ENCODE peak calls at places on chromosomes 5 and 9, in seven cellular contexts. One of them, this sample, is unnamed.

GRCh38 chr9:101737705-101738565 is 512 bp downstream of the GRIN3A start:
- DNase-seq in PC-3: no peak
- DNase-seq in GM23338: peak; percentile 67
- DNase-seq in GM23248: peak; percentile 27
- DNase-seq in PC-9: no peak
- DNase-seq in HCT116: no peak
- DNase-seq in MM.1S: no peak
- DNase-seq in this sample: no peak

GRCh38 chr5:145937432-145938250 is 1.3 kb downstream of the SH3RF2 start:
- DNase-seq in PC-3: peak; percentile 82
- DNase-seq in GM23338: peak; percentile 40
- DNase-seq in GM23248: peak; percentile 23
- DNase-seq in PC-9: peak; percentile 54
- DNase-seq in HCT116: peak; percentile 78
- DNase-seq in MM.1S: no peak
- DNase-seq in this sample: no peak

GRCh38 chr9:37324691-37325490 is 97.6 kb upstream of the GRHPR start:
- DNase-seq in PC-3: no peak
- DNase-seq in GM23338: peak; percentile 13
- DNase-seq in GM23248: no peak
- DNase-seq in PC-9: no peak
- DNase-seq in HCT116: no peak
- DNase-seq in MM.1S: no peak
- DNase-seq in this sample: peak; percentile 97

GRCh38 chr5:74624931-74625505 is 15.5 kb downstream of the ENC1 start:
- DNase-seq in PC-3: no peak
- DNase-seq in GM23338: no peak
- DNase-seq in GM23248: no peak
- DNase-seq in PC-9: no peak
- DNase-seq in HCT116: no peak
- DNase-seq in MM.1S: no peak
- DNase-seq in this sample: no peak

GRCh38 chr5:111135946-111136345 is 43.8 kb downstream of the WDR36 start:
- DNase-seq in PC-3: peak; percentile 82
- DNase-seq in GM23338: no peak
- DNase-seq in GM23248: peak; percentile 90
- DNase-seq in PC-9: no peak
- DNase-seq in HCT116: no peak
- DNase-seq in MM.1S: no peak
- DNase-seq in this sample: no peak

GRCh38 chr9:33234511-33235467 is 5.2 kb upstream of the SPINK4 start:
- DNase-seq in PC-3: peak; percentile 22
- DNase-seq in GM23338: no peak
- DNase-seq in GM23248: peak; percentile 40
- DNase-seq in PC-9: no peak
- DNase-seq in HCT116: no peak
- DNase-seq in MM.1S: no peak
- DNase-seq in this sample: no peak

GRCh38 chr9:118643118-118643517 is 726.1 kb downstream of the BRINP1 start:
- DNase-seq in PC-3: peak; percentile 1
- DNase-seq in GM23338: peak; percentile 79
- DNase-seq in GM23248: peak; percentile 47
- DNase-seq in PC-9: peak; percentile 89
- DNase-seq in HCT116: no peak
- DNase-seq in MM.1S: no peak
- DNase-seq in this sample: no peak

GRCh38 chr5:154653418-154653763 is 101.8 kb upstream of the LARP1 start:
- DNase-seq in PC-3: no peak
- DNase-seq in GM23338: no peak
- DNase-seq in GM23248: no peak
- DNase-seq in PC-9: no peak
- DNase-seq in HCT116: no peak
- DNase-seq in MM.1S: no peak
- DNase-seq in this sample: no peak

GRCh38 chr9:121353246-121353975 is 16.6 kb downstream of the STOM start:
- DNase-seq in PC-3: no peak
- DNase-seq in GM23338: no peak
- DNase-seq in GM23248: no peak
- DNase-seq in PC-9: no peak
- DNase-seq in HCT116: no peak
- DNase-seq in MM.1S: no peak
- DNase-seq in this sample: no peak

GRCh38 chr9:89153618-89154017 is 25.0 kb downstream of the SHC3 start:
- DNase-seq in PC-3: peak; percentile 81
- DNase-seq in GM23338: no peak
- DNase-seq in GM23248: peak; percentile 95
- DNase-seq in PC-9: peak; percentile 43
- DNase-seq in HCT116: peak; percentile 16
- DNase-seq in MM.1S: no peak
- DNase-seq in this sample: no peak

GRCh38 chr5:154734670-154735248 is 20.4 kb upstream of the LARP1 start:
- DNase-seq in PC-3: no peak
- DNase-seq in GM23338: no peak
- DNase-seq in GM23248: no peak
- DNase-seq in PC-9: no peak
- DNase-seq in HCT116: no peak
- DNase-seq in MM.1S: peak; percentile 10
- DNase-seq in this sample: no peak

GRCh38 chr9:34568783-34569182 is 20.7 kb downstream of the CNTFR start:
- DNase-seq in PC-3: no peak
- DNase-seq in GM23338: peak; percentile 27
- DNase-seq in GM23248: no peak
- DNase-seq in PC-9: no peak
- DNase-seq in HCT116: no peak
- DNase-seq in MM.1S: no peak
- DNase-seq in this sample: no peak

GRCh38 chr5:167802755-167803431 is 488.6 kb upstream of the WWC1 start:
- DNase-seq in PC-3: no peak
- DNase-seq in GM23338: peak; percentile 78
- DNase-seq in GM23248: no peak
- DNase-seq in PC-9: peak; percentile 23
- DNase-seq in HCT116: no peak
- DNase-seq in MM.1S: no peak
- DNase-seq in this sample: no peak

GRCh38 chr9:134481762-134482161 is 155.5 kb downstream of the RXRA start:
- DNase-seq in PC-3: no peak
- DNase-seq in GM23338: no peak
- DNase-seq in GM23248: no peak
- DNase-seq in PC-9: no peak
- DNase-seq in HCT116: no peak
- DNase-seq in MM.1S: no peak
- DNase-seq in this sample: no peak

GRCh38 chr9:134288731-134289130 is 37.5 kb upstream of the RXRA start:
- DNase-seq in PC-3: no peak
- DNase-seq in GM23338: no peak
- DNase-seq in GM23248: no peak
- DNase-seq in PC-9: no peak
- DNase-seq in HCT116: no peak
- DNase-seq in MM.1S: no peak
- DNase-seq in this sample: no peak

GRCh38 chr9:93574900-93575705 is 1.3 kb upstream of the PHF2 start:
- DNase-seq in PC-3: no peak
- DNase-seq in GM23338: peak; percentile 54
- DNase-seq in GM23248: peak; percentile 35
- DNase-seq in PC-9: no peak
- DNase-seq in HCT116: no peak
- DNase-seq in MM.1S: no peak
- DNase-seq in this sample: no peak

GRCh38 chr9:125995706-125996105 is 248.5 kb downstream of the PBX3 start:
- DNase-seq in PC-3: no peak
- DNase-seq in GM23338: no peak
- DNase-seq in GM23248: no peak
- DNase-seq in PC-9: no peak
- DNase-seq in HCT116: no peak
- DNase-seq in MM.1S: no peak
- DNase-seq in this sample: no peak

GRCh38 chr9:16901589-16901988 is 31.1 kb upstream of the BNC2 start:
- DNase-seq in PC-3: peak; percentile 58
- DNase-seq in GM23338: no peak
- DNase-seq in GM23248: peak; percentile 85
- DNase-seq in PC-9: no peak
- DNase-seq in HCT116: no peak
- DNase-seq in MM.1S: no peak
- DNase-seq in this sample: no peak

GRCh38 chr5:74183041-74183440 is 457.5 kb downstream of the ENC1 start:
- DNase-seq in PC-3: no peak
- DNase-seq in GM23338: no peak
- DNase-seq in GM23248: no peak
- DNase-seq in PC-9: no peak
- DNase-seq in HCT116: no peak
- DNase-seq in MM.1S: no peak
- DNase-seq in this sample: no peak

GRCh38 chr5:180387798-180388197 is 34.7 kb upstream of the GFPT2 start:
- DNase-seq in PC-3: no peak
- DNase-seq in GM23338: no peak
- DNase-seq in GM23248: no peak
- DNase-seq in PC-9: no peak
- DNase-seq in HCT116: no peak
- DNase-seq in MM.1S: no peak
- DNase-seq in this sample: no peak

GRCh38 chr9:133591116-133591910 is 17.9 kb downstream of the FAM163B start:
- DNase-seq in PC-3: no peak
- DNase-seq in GM23338: no peak
- DNase-seq in GM23248: no peak
- DNase-seq in PC-9: no peak
- DNase-seq in HCT116: no peak
- DNase-seq in MM.1S: no peak
- DNase-seq in this sample: no peak

GRCh38 chr5:100623719-100624118 is 88.5 kb downstream of the FAM174A start:
- DNase-seq in PC-3: peak; percentile 59
- DNase-seq in GM23338: peak; percentile 27
- DNase-seq in GM23248: peak; percentile 57
- DNase-seq in PC-9: no peak
- DNase-seq in HCT116: no peak
- DNase-seq in MM.1S: peak; percentile 42
- DNase-seq in this sample: peak; percentile 46

GRCh38 chr5:31774779-31775178 is 135.8 kb downstream of the PDZD2 start:
- DNase-seq in PC-3: no peak
- DNase-seq in GM23338: no peak
- DNase-seq in GM23248: no peak
- DNase-seq in PC-9: no peak
- DNase-seq in HCT116: no peak
- DNase-seq in MM.1S: no peak
- DNase-seq in this sample: no peak

GRCh38 chr5:27266184-27266583 is 227.8 kb upstream of the CDH9 start:
- DNase-seq in PC-3: no peak
- DNase-seq in GM23338: no peak
- DNase-seq in GM23248: no peak
- DNase-seq in PC-9: no peak
- DNase-seq in HCT116: no peak
- DNase-seq in MM.1S: no peak
- DNase-seq in this sample: no peak

GRCh38 chr5:65474129-65474711 is 7.5 kb downstream of the ADAMTS6 start:
- DNase-seq in PC-3: no peak
- DNase-seq in GM23338: no peak
- DNase-seq in GM23248: no peak
- DNase-seq in PC-9: no peak
- DNase-seq in HCT116: no peak
- DNase-seq in MM.1S: no peak
- DNase-seq in this sample: no peak

GRCh38 chr5:155697236-155697635 is 629.7 kb upstream of the SGCD start:
- DNase-seq in PC-3: no peak
- DNase-seq in GM23338: no peak
- DNase-seq in GM23248: no peak
- DNase-seq in PC-9: no peak
- DNase-seq in HCT116: no peak
- DNase-seq in MM.1S: no peak
- DNase-seq in this sample: no peak

GRCh38 chr5:42628821-42629220 is 127.8 kb upstream of the CCDC152 start:
- DNase-seq in PC-3: no peak
- DNase-seq in GM23338: no peak
- DNase-seq in GM23248: no peak
- DNase-seq in PC-9: no peak
- DNase-seq in HCT116: no peak
- DNase-seq in MM.1S: peak; percentile 54
- DNase-seq in this sample: no peak

GRCh38 chr9:97406620-97407177 is 5.2 kb upstream of the TDRD7 start:
- DNase-seq in PC-3: no peak
- DNase-seq in GM23338: no peak
- DNase-seq in GM23248: no peak
- DNase-seq in PC-9: no peak
- DNase-seq in HCT116: no peak
- DNase-seq in MM.1S: no peak
- DNase-seq in this sample: no peak

GRCh38 chr5:132475939-132476852 is 14.4 kb downstream of the IRF1 start:
- DNase-seq in PC-3: no peak
- DNase-seq in GM23338: no peak
- DNase-seq in GM23248: no peak
- DNase-seq in PC-9: no peak
- DNase-seq in HCT116: no peak
- DNase-seq in MM.1S: no peak
- DNase-seq in this sample: no peak

GRCh38 chr5:76548525-76549229 is 74.5 kb downstream of the F2RL2 start:
- DNase-seq in PC-3: no peak
- DNase-seq in GM23338: no peak
- DNase-seq in GM23248: no peak
- DNase-seq in PC-9: no peak
- DNase-seq in HCT116: no peak
- DNase-seq in MM.1S: no peak
- DNase-seq in this sample: no peak
- H3K4me3 ChIP-seq in PC-3: no peak overlapping the region
- H3K4me3 ChIP-seq in GM23338: no peak overlapping the region
- H3K4me3 ChIP-seq in GM23248: no peak overlapping the region
- H3K4me3 ChIP-seq in PC-9: no peak overlapping the region
- H3K4me3 ChIP-seq in HCT116: no peak overlapping the region
- H3K4me3 ChIP-seq in MM.1S: peak overlapping the region; percentile 52
- H3K4me3 ChIP-seq in this sample: no peak overlapping the region

GRCh38 chr9:108776920-108777650 is 78.7 kb downstream of the ACTL7B start:
- DNase-seq in PC-3: peak; percentile 43
- DNase-seq in GM23338: peak; percentile 59
- DNase-seq in GM23248: peak; percentile 13
- DNase-seq in PC-9: peak; percentile 83
- DNase-seq in HCT116: no peak
- DNase-seq in MM.1S: no peak
- DNase-seq in this sample: no peak
- H3K9me2 ChIP-seq in PC-3: no peaks in the 10 kb centered on the region
- H3K9me2 ChIP-seq in GM23338: no peaks in the 10 kb centered on the region
- H3K9me2 ChIP-seq in GM23248: no peaks in the 10 kb centered on the region
- H3K9me2 ChIP-seq in PC-9: no peaks in the 10 kb centered on the region
- H3K9me2 ChIP-seq in HCT116: no peaks in the 10 kb centered on the region
- H3K9me2 ChIP-seq in MM.1S: no peaks in the 10 kb centered on the region
- H3K9me2 ChIP-seq in this sample: no peaks in the 10 kb centered on the region

DNA sequence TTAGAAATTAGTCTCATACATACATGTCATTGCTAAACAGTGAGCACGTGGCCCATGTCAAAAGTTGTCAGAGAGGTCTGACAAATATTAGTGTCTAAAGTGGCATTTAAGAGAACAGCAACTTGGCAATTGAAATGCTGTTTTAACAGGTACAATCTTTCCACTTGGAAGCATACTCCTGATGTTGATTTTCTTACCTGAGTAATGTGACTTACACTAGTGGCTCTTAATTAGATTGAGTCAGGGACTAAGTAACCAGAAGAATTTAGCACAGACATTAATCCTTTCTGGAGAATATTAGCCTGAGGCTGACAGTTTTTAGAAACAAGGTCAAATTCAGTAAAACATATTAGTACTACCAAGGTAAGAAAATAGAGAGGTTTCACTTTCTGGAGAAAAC is 357.0 kb upstream of the ZNF608 start:
- DNase-seq in PC-3: no peak
- DNase-seq in GM23338: no peak
- DNase-seq in GM23248: no peak
- DNase-seq in PC-9: no peak
- DNase-seq in HCT116: no peak
- DNase-seq in MM.1S: no peak
- DNase-seq in this sample: no peak
- H2AFZ ChIP-seq in PC-3: no peak overlapping the region
- H2AFZ ChIP-seq in GM23338: no peak overlapping the region
- H2AFZ ChIP-seq in GM23248: peak overlapping the region; percentile 3
- H2AFZ ChIP-seq in PC-9: no peak overlapping the region
- H2AFZ ChIP-seq in HCT116: peak overlapping the region; percentile 76
- H2AFZ ChIP-seq in MM.1S: no peak overlapping the region
- H2AFZ ChIP-seq in this sample: peak overlapping the region; percentile 28

GRCh38 chr5:96896285-96896711 is 20.0 kb downstream of the ERAP2 start:
- DNase-seq in PC-3: no peak
- DNase-seq in GM23338: no peak
- DNase-seq in GM23248: no peak
- DNase-seq in PC-9: no peak
- DNase-seq in HCT116: no peak
- DNase-seq in MM.1S: peak; percentile 78
- DNase-seq in this sample: peak; percentile 59
- H3K4me3 ChIP-seq in PC-3: no peak overlapping the region
- H3K4me3 ChIP-seq in GM23338: no peak overlapping the region
- H3K4me3 ChIP-seq in GM23248: no peak overlapping the region
- H3K4me3 ChIP-seq in PC-9: no peak overlapping the region
- H3K4me3 ChIP-seq in HCT116: no peak overlapping the region
- H3K4me3 ChIP-seq in MM.1S: peak overlapping the region; percentile 54
- H3K4me3 ChIP-seq in this sample: peak overlapping the region; percentile 39

This sample was measured in OCI-LY7.